ENCODE peak calls at places on chromosomes 4 and X, in six cellular contexts. K, D, P, A, Q and M are unnamed samples.

GRCh38 chr4:174256277-174256713 is 27.2 kb downstream of the FBXO8 start:
- DNase-seq in K (no peak), D (no peak), P (peak), A (peak), Q (no peak), M (no peak)

GRCh38 chrX:85243761-85244410 is at the start of the genes SATL1 and ZNF711:
- DNase-seq in K (peak), D (peak), P (peak), A (no peak), Q (peak), M (no peak)

GRCh38 chr4:148442830-148443549 is 776 bp upstream of the NR3C2 start:
- DNase-seq in K (no peak), D (no peak), P (no peak), A (no peak), Q (peak), M (no peak)

GRCh38 chr4:42562016-42562415 is 94.9 kb downstream of the ATP8A1 start:
- DNase-seq in K (peak), D (no peak), P (no peak), A (no peak), Q (no peak), M (no peak)

GRCh38 chrX:36986231-36986630 is 21.9 kb upstream of the FAM47C start:
- DNase-seq in K (peak), D (no peak), P (no peak), A (no peak), Q (no peak), M (no peak)

GRCh38 chrX:113412106-113412505 is 571.5 kb upstream of the AMOT start:
- DNase-seq in K (no peak), D (no peak), P (no peak), A (no peak), Q (no peak), M (no peak)

GRCh38 chrX:49915352-49916222 is 6.8 kb upstream of the CLCN5 start:
- DNase-seq in K (no peak), D (peak), P (peak), A (peak), Q (peak), M (no peak)

GRCh38 chr4:14176613-14177012 is 549.1 kb upstream of the BOD1L1 start:
- DNase-seq in K (no peak), D (no peak), P (peak), A (peak), Q (no peak), M (no peak)

GRCh38 chrX:97200454-97200853 is 316.7 kb downstream of the RPA4 start:
- DNase-seq in K (no peak), D (peak), P (no peak), A (no peak), Q (no peak), M (no peak)

GRCh38 chrX:103818844-103819243 is 13.2 kb downstream of the RAB9B start:
- DNase-seq in K (no peak), D (no peak), P (peak), A (no peak), Q (no peak), M (no peak)

GRCh38 chr4:62243895-62244294 is 1043.8 kb downstream of the ADGRL3 start:
- DNase-seq in K (no peak), D (no peak), P (no peak), A (no peak), Q (no peak), M (no peak)

GRCh38 chrX:1336331-1337143 is at the start of gene IL3RA:
- DNase-seq in K (peak), D (no peak), P (no peak), A (no peak), Q (no peak), M (no peak)

GRCh38 chrX:150770623-150771022 is 77.4 kb downstream of the MTMR1 start:
- DNase-seq in K (no peak), D (no peak), P (no peak), A (no peak), Q (no peak), M (no peak)

GRCh38 chrX:41779941-41780340 is 56.0 kb downstream of the GPR82 start:
- DNase-seq in K (no peak), D (no peak), P (no peak), A (no peak), Q (no peak), M (no peak)

GRCh38 chrX:68868902-68869800 is 40.3 kb downstream of the EFNB1 start:
- DNase-seq in K (no peak), D (no peak), P (no peak), A (no peak), Q (no peak), M (no peak)

GRCh38 chr4:156505341-156505955 is 466.2 kb downstream of the PDGFC start:
- DNase-seq in K (peak), D (no peak), P (no peak), A (no peak), Q (no peak), M (no peak)

GRCh38 chr4:104491826-104492771 is 2.6 kb downstream of the CXXC4 start:
- DNase-seq in K (no peak), D (no peak), P (no peak), A (peak), Q (no peak), M (no peak)

GRCh38 chrX:64642482-64642881 is 247.2 kb upstream of the MTMR8 start:
- DNase-seq in K (no peak), D (no peak), P (no peak), A (no peak), Q (peak), M (no peak)

GRCh38 chr4:187335339-187335738 is 611.7 kb upstream of the FAT1 start:
- DNase-seq in K (no peak), D (no peak), P (no peak), A (no peak), Q (no peak), M (no peak)

GRCh38 chr4:73423184-73423583 is 12.8 kb upstream of the AFP start:
- DNase-seq in K (no peak), D (no peak), P (no peak), A (no peak), Q (no peak), M (no peak)

GRCh38 chr4:124961138-124961750 is 248.7 kb upstream of the ANKRD50 start:
- DNase-seq in K (no peak), D (no peak), P (no peak), A (no peak), Q (peak), M (no peak)

GRCh38 chrX:110444996-110445395 is 86.3 kb downstream of the RTL9 start:
- DNase-seq in K (no peak), D (no peak), P (no peak), A (peak), Q (no peak), M (no peak)

DNA sequence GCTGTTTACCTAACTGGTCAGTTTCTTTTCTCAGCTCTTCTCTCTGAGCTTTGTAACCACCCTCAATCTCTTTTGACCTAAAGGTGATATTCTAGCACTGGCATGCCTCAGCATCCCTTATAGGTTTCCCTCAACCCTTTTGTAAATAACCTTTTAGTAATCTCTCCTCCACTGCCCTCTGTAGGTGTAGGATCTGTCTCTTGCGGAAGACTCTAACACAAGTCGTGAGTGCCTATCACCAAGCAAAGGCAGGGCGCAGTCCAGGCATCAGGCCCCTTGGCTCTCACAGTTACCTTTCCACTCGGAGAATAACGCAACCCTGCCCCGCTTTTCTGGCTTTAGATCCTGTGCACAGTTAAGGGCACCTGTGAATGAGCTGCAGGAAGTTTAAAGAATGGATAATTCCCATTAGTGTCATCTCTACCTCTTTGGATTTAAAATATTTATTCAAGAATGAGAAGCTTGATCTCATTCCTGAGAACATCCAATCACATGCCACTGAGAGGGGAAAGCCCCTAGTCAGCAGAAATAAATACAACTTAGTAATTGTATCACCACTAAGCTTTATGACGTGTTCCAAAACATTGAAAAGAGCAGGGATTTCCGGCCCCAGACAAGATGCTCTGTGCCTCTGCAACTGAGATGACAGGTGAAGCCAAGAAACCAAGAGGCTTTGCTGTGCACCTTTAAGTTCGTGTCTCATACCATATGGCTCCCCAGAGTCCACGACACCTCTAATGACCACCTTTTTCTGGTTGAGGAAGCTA is 58.8 kb downstream of the SPINK2 start:
- DNase-seq in K (no peak), D (no peak), P (no peak), A (no peak), Q (no peak), M (no peak)
- TF ChIP-seq CTCF in K (no peak), D (no peak), P (no peak), A (peak), Q (peak), M (no peak)

GRCh38 chrX:55490974-55491373 is 1.3 kb upstream of the USP51 start:
- DNase-seq in K (no peak), D (no peak), P (no peak), A (no peak), Q (peak), M (no peak)

GRCh38 chrX:55490121-55490520 is 473 bp upstream of the USP51 start:
- DNase-seq in K (no peak), D (no peak), P (no peak), A (no peak), Q (no peak), M (no peak)

GRCh38 chrX:55488559-55489314 is 911 bp downstream of the USP51 start:
- DNase-seq in K (peak), D (peak), P (peak), A (peak), Q (peak), M (no peak)

GRCh38 chrX:55488268-55488558 is 1.4 kb downstream of the USP51 start:
- DNase-seq in K (no peak), D (no peak), P (no peak), A (no peak), Q (no peak), M (no peak)

GRCh38 chrX:55489315-55490009 is at the start of gene USP51:
- DNase-seq in K (peak), D (peak), P (peak), A (peak), Q (peak), M (peak)
- TF ChIP-seq CTCF in K (no peak), D (peak), P (peak), A (no peak), Q (peak), M (no peak)

DNA sequence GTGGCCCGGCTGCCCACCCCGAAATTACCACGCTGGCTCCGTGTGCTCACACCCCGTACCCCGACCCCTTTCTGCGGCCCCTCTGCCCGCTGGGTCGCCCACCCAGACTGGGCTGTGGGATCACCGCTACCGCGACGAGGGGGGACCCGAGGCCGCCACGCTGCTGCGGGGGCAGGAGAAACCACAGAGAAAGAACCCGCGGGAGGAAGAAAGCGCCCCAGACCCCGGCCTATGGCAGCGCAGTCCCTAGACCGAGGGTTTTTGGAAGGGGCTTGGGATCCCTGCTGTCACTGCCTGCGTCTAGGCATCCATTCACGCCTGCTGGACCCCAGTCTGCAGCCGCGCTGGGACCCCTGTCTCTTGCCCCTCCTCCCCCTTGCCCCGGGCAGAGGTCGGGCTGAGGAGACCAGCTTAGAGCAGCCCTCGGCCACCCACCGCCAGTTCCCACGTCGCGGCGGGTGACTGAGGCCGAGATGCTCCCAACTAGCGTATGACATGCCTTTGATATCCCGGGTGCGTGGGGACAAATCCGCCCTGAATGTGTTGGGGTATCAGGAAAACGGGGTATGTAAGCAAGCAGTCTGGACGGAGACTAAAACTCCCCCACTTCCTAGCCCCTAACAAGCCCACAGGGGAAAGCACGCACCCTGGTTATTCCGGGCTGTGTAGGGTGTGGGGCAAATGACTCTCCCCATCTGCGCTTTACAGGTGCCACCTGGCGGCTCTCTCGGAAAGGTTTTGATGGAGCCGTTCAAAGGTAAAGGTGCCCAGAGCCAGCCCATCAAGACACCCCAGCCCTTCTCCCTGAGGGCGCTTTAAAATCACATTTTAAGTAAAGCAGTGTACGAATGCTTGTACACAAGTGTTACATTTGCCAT is 867 bp upstream of the INPP4B start:
- DNase-seq in K (peak), D (no peak), P (no peak), A (peak), Q (peak), M (no peak)
- TF ChIP-seq CTCF in K (no peak), D (peak), P (peak), A (peak), Q (peak), M (peak)

GRCh38 chr4:69823481-69824186 is 36.3 kb downstream of the SULT1E1 start:
- DNase-seq in K (no peak), D (no peak), P (peak), A (peak), Q (peak), M (peak)
- TF ChIP-seq CTCF in K (peak), D (no peak), P (peak), A (peak), Q (peak), M (peak)

GRCh38 chr4:180060159-180060889 is 2182.9 kb upstream of the TENM3 start:
- DNase-seq in K (no peak), D (no peak), P (peak), A (peak), Q (no peak), M (no peak)
- TF ChIP-seq CTCF in K (no peak), D (no peak), P (no peak), A (no peak), Q (no peak), M (peak)

DNA sequence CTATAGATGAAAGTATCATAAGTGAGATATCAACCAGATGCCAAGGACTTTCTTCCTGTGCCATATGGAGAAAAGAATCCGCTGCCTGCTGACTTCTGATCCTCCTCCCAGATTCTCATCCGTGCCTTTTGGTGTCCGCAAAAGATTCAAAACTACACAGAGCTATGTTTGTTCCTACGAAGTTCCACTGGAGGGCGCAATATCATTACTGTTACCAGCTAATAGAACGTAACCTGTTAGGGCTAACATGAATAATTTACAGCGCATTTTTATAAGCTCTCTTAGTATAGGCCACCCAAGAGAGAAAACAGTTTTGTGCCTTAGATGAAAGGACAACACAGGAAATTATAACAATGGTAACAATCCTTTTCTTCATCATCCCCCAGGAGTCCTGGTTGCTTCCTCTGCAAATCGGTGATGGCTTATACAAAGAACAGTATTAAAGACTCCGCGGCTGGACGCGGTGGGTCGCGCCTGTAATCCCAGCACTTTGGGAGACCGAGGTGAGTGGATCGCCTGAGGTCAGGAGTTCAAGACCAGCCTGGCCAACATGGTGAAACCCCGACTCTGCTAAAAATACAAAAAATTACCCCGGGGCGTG is 22.8 kb upstream of the CENPVL3 start:
- DNase-seq in K (no peak), D (peak), P (peak), A (peak), Q (peak), M (peak)
- TF ChIP-seq CTCF in K (no peak), D (peak), P (peak), A (peak), Q (peak), M (peak)

DNA sequence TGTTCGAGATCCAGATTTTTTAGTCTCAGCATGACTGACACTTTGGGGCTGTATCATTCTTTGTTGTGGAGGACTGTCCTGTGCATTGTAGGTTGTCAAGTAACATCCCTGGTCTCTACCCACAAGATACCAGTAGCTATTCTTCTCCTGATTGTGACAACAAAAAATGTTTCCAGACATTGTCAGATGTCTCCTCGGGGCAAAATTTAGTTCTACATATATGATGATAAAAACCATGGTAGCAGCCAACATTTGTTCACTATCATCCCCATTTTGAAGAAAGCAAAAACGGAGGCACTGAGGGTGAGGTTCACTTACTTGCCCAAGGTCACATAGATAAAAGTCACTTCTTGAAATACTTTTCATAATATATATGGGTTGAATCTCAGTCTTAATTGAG is 11.3 kb downstream of the REPS2 start:
- DNase-seq in K (no peak), D (no peak), P (no peak), A (no peak), Q (no peak), M (no peak)
- TF ChIP-seq CTCF in K (no peak), D (no peak), P (no peak), A (no peak), Q (no peak), M (no peak)